ENCODE peak calls at places on chromosomes 2 and 18, in four cellular contexts. E is breast epithelium, Y is GM23248, T is lower lobe of right lung. X is an unnamed sample. For H3K36me3 and H3K4me1, the result is how much of the 10 kb centered on the place peaks cover.

GRCh38 chr2:144886847-144887246 is 366.9 kb upstream of the ZEB2 start:
- DNase-seq in Y (no peak), T (no peak), E (no peak), X (no peak)

GRCh38 chr18:1018211-1018651 is 113.6 kb downstream of the ADCYAP1 start:
- DNase-seq in T (no peak), E (no peak), Y (peak), X (no peak)

GRCh38 chr2:61670591-61671503 is 132.7 kb upstream of the XPO1 start:
- DNase-seq in E (no peak), T (no peak), Y (peak), X (no peak)

GRCh38 chr18:70004698-70005097 is 57.0 kb upstream of the CD226 start:
- DNase-seq in T (no peak), E (no peak), Y (no peak), X (no peak)

GRCh38 chr18:63290456-63291200 is 28.9 kb downstream of the BCL2 start:
- DNase-seq in T (no peak), Y (no peak), E (no peak), X (no peak)

GRCh38 chr2:63880603-63881002 is 38.9 kb downstream of the UGP2 start:
- DNase-seq in E (no peak), Y (no peak), T (no peak), X (no peak)

GRCh38 chr18:6578686-6579085 is 150.8 kb upstream of the ARHGAP28 start:
- DNase-seq in Y (no peak), E (no peak), T (no peak), X (no peak)

GRCh38 chr2:156792242-156792840 is 356.2 kb downstream of the GPD2 start:
- DNase-seq in Y (no peak), T (no peak), E (no peak), X (no peak)

GRCh38 chr2:42602937-42603219 is 34.4 kb downstream of the MTA3 start:
- DNase-seq in Y (no peak), E (no peak), T (no peak), X (no peak)

GRCh38 chr2:224360801-224361251 is 41.1 kb downstream of the FAM124B start:
- DNase-seq in Y (peak), T (no peak), E (no peak), X (no peak)

GRCh38 chr2:28929581-28929980 is 35.1 kb downstream of the WDR43 start:
- DNase-seq in Y (peak), E (no peak), T (no peak), X (no peak)
- H3K36me3 ChIP-seq in Y (half or more), E (under half), T (half or more), X (half or more)

GRCh38 chr2:230865766-230866703 is 1.3 kb downstream of the ITM2C start:
- DNase-seq in T (no peak), Y (peak), E (no peak), X (no peak)
- H3K4me1 ChIP-seq in T (under half), Y (under half), E (under half), X (under half)

DNA sequence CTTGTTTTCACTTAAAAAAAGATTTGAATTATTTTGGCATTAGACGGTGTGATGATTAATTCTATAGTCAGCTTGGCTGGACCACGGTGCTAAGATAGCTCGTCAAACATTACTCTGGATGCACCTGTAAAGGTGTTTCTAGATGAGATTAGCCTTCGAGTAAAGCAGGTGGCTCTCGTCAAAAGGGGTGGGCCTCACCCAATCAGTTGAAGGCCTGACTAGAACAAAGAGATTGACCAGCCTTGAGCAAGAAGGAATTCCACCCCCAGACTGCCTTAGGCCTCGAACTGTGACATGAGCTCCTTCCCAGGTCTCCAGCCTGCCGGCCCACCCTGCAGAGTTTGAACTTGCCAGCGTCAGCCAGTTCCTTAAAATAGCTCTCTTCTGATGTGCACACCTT is 73.4 kb downstream of the TWIST2 start:
- DNase-seq in Y (no peak), E (peak), T (no peak), X (no peak)
- H3K36me3 ChIP-seq in Y (under half), E (under half), T (under half), X (under half)

GRCh38 chr18:12017079-12017478 is 35.8 kb downstream of the IMPA2 start:
- DNase-seq in T (no peak), Y (no peak), E (no peak), X (no peak)

GRCh38 chr18:12014091-12014490 is 32.8 kb downstream of the IMPA2 start:
- DNase-seq in T (peak), E (no peak), Y (no peak), X (no peak)

GRCh38 chr18:12014521-12014920 is 33.2 kb downstream of the IMPA2 start:
- DNase-seq in Y (no peak), T (peak), E (no peak), X (no peak)

GRCh38 chr18:12014976-12015696 is 33.8 kb downstream of the IMPA2 start:
- DNase-seq in T (peak), Y (no peak), E (no peak), X (no peak)

DNA sequence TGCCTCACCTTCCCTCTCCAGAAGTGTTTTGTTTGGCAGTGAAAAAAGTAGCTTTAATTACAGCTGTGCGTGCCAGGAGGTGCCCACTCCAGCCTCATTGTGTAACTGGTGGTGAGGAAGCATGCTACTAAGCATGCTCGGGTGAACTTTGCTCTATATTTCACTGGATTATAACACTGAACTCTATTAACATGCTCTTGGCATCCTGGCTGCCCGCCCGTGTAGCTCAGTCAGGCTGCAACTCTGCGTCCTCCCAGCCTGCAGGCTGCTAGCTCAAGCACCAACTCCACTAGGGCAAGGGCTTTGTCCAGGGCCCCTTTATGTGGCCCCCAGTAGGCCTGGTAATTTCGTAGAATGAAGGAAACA is 34.4 kb downstream of the IMPA2 start:
- DNase-seq in E (no peak), Y (peak), T (peak), X (no peak)
- H3K4me1 ChIP-seq in E (under half), Y (under half), T (half or more), X (under half)

GRCh38 chr2:108809936-108810335 is 23.4 kb downstream of the CCDC138 start:
- DNase-seq in Y (no peak), E (no peak), T (no peak), X (no peak)
- H3K36me3 ChIP-seq in Y (under half), E (under half), T (under half), X (under half)

GRCh38 chr2:164934790-164935466 is 20.4 kb downstream of the SLC38A11 start:
- DNase-seq in T (no peak), E (no peak), Y (no peak), X (no peak)
- H3K4me1 ChIP-seq in T (under half), E (under half), Y (under half), X (under half)

GRCh38 chr18:76873311-76873710 is 51.0 kb downstream of the ZNF236 start:
- DNase-seq in E (no peak), T (no peak), Y (no peak), X (no peak)

GRCh38 chr18:76873713-76874112 is 51.4 kb downstream of the ZNF236 start:
- DNase-seq in E (no peak), T (no peak), Y (no peak), X (no peak)

GRCh38 chr18:76874643-76875389 is 52.5 kb downstream of the ZNF236 start:
- DNase-seq in Y (no peak), E (no peak), T (no peak), X (no peak)

GRCh38 chr18:76878426-76878825 is 56.1 kb downstream of the ZNF236 start:
- DNase-seq in Y (no peak), E (no peak), T (no peak), X (no peak)

GRCh38 chr18:76875390-76876330 is 53.3 kb downstream of the ZNF236 start:
- DNase-seq in Y (peak), E (no peak), T (no peak), X (no peak)
- H3K36me3 ChIP-seq in Y (under half), E (under half), T (half or more), X (under half)

DNA sequence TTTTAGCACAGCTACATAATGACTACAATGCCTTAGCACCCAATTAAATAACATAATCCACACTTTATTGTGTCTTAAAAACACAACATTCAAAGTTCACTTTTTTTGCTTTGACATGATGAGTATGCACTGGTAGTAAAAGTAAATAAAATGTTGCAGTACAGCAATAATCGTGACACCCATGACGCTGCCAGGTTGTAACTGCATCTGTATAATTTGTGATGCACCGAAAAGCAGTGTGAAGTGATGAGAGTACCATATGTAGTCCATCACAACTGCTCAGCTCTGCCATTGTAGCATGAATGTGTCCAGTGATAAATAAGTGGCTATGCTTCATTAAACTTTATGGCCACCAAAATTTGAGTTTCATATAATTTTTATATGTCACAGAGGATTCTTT is 15.7 kb downstream of the PPP1CB start:
- DNase-seq in E (no peak), Y (no peak), T (no peak), X (no peak)
- H3K4me1 ChIP-seq in E (under half), Y (under half), T (half or more), X (under half)